ENCODE peak calls at places on chromosomes 3 and 15, in ten cellular contexts. C, K, Y, I, D, N, V, H, J and O are unnamed samples.

GRCh38 chr3:107133891-107134290 is 243.3 kb upstream of the CCDC54 start:
- DNase-seq in C (no peak), K (no peak), Y (no peak), I (no peak), D (no peak), N (no peak), V (no peak), H (no peak), J (no peak), O (no peak)

GRCh38 chr3:51391566-51392300 is 648 bp downstream of the RBM15B start:
- DNase-seq in C (no peak), K (peak), Y (peak), I (peak), D (peak), N (no peak), V (no peak), H (no peak), J (no peak), O (peak)

GRCh38 chr3:17951241-17951640 is 208.8 kb upstream of the TBC1D5 start:
- DNase-seq in C (no peak), K (no peak), Y (no peak), I (no peak), D (no peak), N (no peak), V (no peak), H (no peak), J (no peak), O (no peak)

GRCh38 chr3:176041812-176042211 is 1155.5 kb downstream of the TBL1XR1 start:
- DNase-seq in C (no peak), K (no peak), Y (no peak), I (peak), D (no peak), N (no peak), V (no peak), H (no peak), J (no peak), O (no peak)

GRCh38 chr3:169295912-169296311 is 367.6 kb downstream of the MECOM start:
- DNase-seq in C (no peak), K (no peak), Y (no peak), I (no peak), D (no peak), N (no peak), V (no peak), H (no peak), J (no peak), O (no peak)

GRCh38 chr15:78035319-78035718 is 42.2 kb downstream of the TBC1D2B start:
- DNase-seq in C (no peak), K (no peak), Y (peak), I (no peak), D (peak), N (no peak), V (no peak), H (no peak), J (no peak), O (no peak)

GRCh38 chr3:48001991-48002390 is 14.2 kb downstream of the MAP4 start:
- DNase-seq in C (no peak), K (no peak), Y (no peak), I (no peak), D (no peak), N (no peak), V (no peak), H (no peak), J (no peak), O (no peak)

GRCh38 chr3:158845748-158846350 is 44.0 kb downstream of the MFSD1 start:
- DNase-seq in C (peak), K (peak), Y (peak), I (peak), D (peak), N (peak), V (peak), H (no peak), J (no peak), O (peak)

GRCh38 chr15:57654136-57654845 is 52.2 kb upstream of the POLR2M start:
- DNase-seq in C (no peak), K (no peak), Y (no peak), I (no peak), D (no peak), N (no peak), V (no peak), H (no peak), J (no peak), O (no peak)

GRCh38 chr3:4997946-4998345 is 18.7 kb downstream of the BHLHE40 start:
- DNase-seq in C (no peak), K (no peak), Y (no peak), I (no peak), D (no peak), N (no peak), V (no peak), H (no peak), J (no peak), O (no peak)